ENCODE peak calls at places on chromosomes 13 and 19, in seven cellular contexts. G, S, Z, Y, D, E and N are unnamed samples.

GRCh38 chr13:21319869-21320641 is 139.0 kb downstream of the ZDHHC20 start:
- DNase-seq in G (no peak), S (no peak), Z (no peak), Y (no peak), D (no peak), E (no peak), N (no peak)

GRCh38 chr19:37982655-37983054 is 75.6 kb downstream of the SIPA1L3 start:
- DNase-seq in G (no peak), S (no peak), Z (no peak), Y (no peak), D (no peak), E (no peak), N (no peak)

GRCh38 chr19:52453324-52454094 is at the start of gene ZNF578:
- DNase-seq in G (peak), S (peak), Z (peak), Y (peak), D (peak), E (peak), N (peak)

GRCh38 chr13:21800847-21801616 is 130.2 kb downstream of the FGF9 start:
- DNase-seq in G (no peak), S (no peak), Z (no peak), Y (no peak), D (no peak), E (no peak), N (no peak)

GRCh38 chr13:49754146-49754545 is 38.3 kb downstream of the KPNA3 start:
- DNase-seq in G (no peak), S (no peak), Z (no peak), Y (no peak), D (no peak), E (no peak), N (no peak)

GRCh38 chr19:9057505-9058258 is 29.2 kb upstream of the OR1M1 start:
- DNase-seq in G (no peak), S (no peak), Z (no peak), Y (no peak), D (no peak), E (no peak), N (no peak)

GRCh38 chr13:49635599-49636433 is 7.5 kb downstream of the ARL11 start:
- DNase-seq in G (no peak), S (peak), Z (no peak), Y (no peak), D (no peak), E (peak), N (peak)

GRCh38 chr13:99366075-99366987 is 59.1 kb upstream of the GPR183 start:
- DNase-seq in G (no peak), S (no peak), Z (no peak), Y (peak), D (no peak), E (no peak), N (no peak)

GRCh38 chr13:47120284-47120683 is 223.4 kb upstream of the HTR2A start:
- DNase-seq in G (no peak), S (no peak), Z (no peak), Y (no peak), D (no peak), E (no peak), N (no peak)

GRCh38 chr19:19324059-19324755 is 3.6 kb downstream of the MAU2 start:
- DNase-seq in G (no peak), S (no peak), Z (no peak), Y (no peak), D (no peak), E (no peak), N (no peak)

GRCh38 chr19:28727133-28727834 is 485.7 kb downstream of the UQCRFS1 start:
- DNase-seq in G (peak), S (peak), Z (no peak), Y (no peak), D (no peak), E (no peak), N (peak)

GRCh38 chr13:26075498-26075897 is 23.7 kb upstream of the SHISA2 start:
- DNase-seq in G (no peak), S (no peak), Z (no peak), Y (no peak), D (no peak), E (no peak), N (no peak)

GRCh38 chr13:19726611-19727010 is 56.1 kb downstream of the PSPC1 start:
- DNase-seq in G (no peak), S (peak), Z (no peak), Y (no peak), D (no peak), E (no peak), N (peak)

GRCh38 chr13:108609353-108609752 is 20.1 kb upstream of the MYO16 start:
- DNase-seq in G (no peak), S (peak), Z (no peak), Y (no peak), D (no peak), E (no peak), N (peak)

GRCh38 chr19:18770663-18771327 is 20.3 kb downstream of the COMP start:
- DNase-seq in G (no peak), S (no peak), Z (no peak), Y (no peak), D (no peak), E (no peak), N (no peak)

GRCh38 chr19:42440357-42441046 is 2.2 kb downstream of the CXCL17 start:
- DNase-seq in G (peak), S (peak), Z (no peak), Y (peak), D (peak), E (peak), N (peak)

GRCh38 chr13:35157143-35157755 is 215.2 kb downstream of the NBEA start:
- DNase-seq in G (no peak), S (peak), Z (no peak), Y (no peak), D (no peak), E (no peak), N (peak)

GRCh38 chr13:113646376-113646775 is 11.6 kb downstream of the ATP4B start:
- DNase-seq in G (no peak), S (no peak), Z (no peak), Y (peak), D (no peak), E (no peak), N (no peak)

GRCh38 chr19:29508181-29508580 is 17.6 kb upstream of the VSTM2B start:
- DNase-seq in G (no peak), S (no peak), Z (no peak), Y (no peak), D (no peak), E (no peak), N (no peak)

GRCh38 chr19:51327066-51327985 is 14.6 kb downstream of the VSIG10L start:
- DNase-seq in G (peak), S (peak), Z (no peak), Y (no peak), D (no peak), E (no peak), N (peak)

GRCh38 chr19:17097593-17098126 is 22.1 kb downstream of the MYO9B start:
- DNase-seq in G (no peak), S (peak), Z (no peak), Y (no peak), D (no peak), E (no peak), N (peak)

GRCh38 chr19:33564836-33565338 is 43.3 kb upstream of the PEPD start:
- DNase-seq in G (no peak), S (no peak), Z (no peak), Y (peak), D (no peak), E (no peak), N (no peak)

GRCh38 chr13:80400164-80400767 is 59.3 kb upstream of the SPRY2 start:
- DNase-seq in G (no peak), S (no peak), Z (no peak), Y (no peak), D (no peak), E (no peak), N (no peak)

GRCh38 chr19:40739871-40740703 is 10.2 kb downstream of the ACTMAP start:
- DNase-seq in G (no peak), S (no peak), Z (no peak), Y (peak), D (no peak), E (no peak), N (no peak)

GRCh38 chr19:1421958-1422305 is 14.5 kb downstream of the DAZAP1 start:
- DNase-seq in G (no peak), S (no peak), Z (no peak), Y (no peak), D (no peak), E (no peak), N (no peak)

GRCh38 chr19:39631626-39632025 is 24.1 kb upstream of the LGALS16 start:
- DNase-seq in G (no peak), S (no peak), Z (no peak), Y (no peak), D (no peak), E (no peak), N (no peak)

GRCh38 chr19:1045247-1045603 is 5.3 kb downstream of the ABCA7 start:
- DNase-seq in G (peak), S (no peak), Z (no peak), Y (no peak), D (no peak), E (no peak), N (no peak)

GRCh38 chr19:7847664-7848063 is 17.6 kb downstream of the EVI5L start:
- DNase-seq in G (no peak), S (no peak), Z (no peak), Y (no peak), D (no peak), E (no peak), N (no peak)

GRCh38 chr13:103788061-103788652 is 721.9 kb upstream of the SLC10A2 start:
- DNase-seq in G (peak), S (peak), Z (no peak), Y (no peak), D (no peak), E (no peak), N (no peak)

GRCh38 chr13:51223284-51224270 is 1.4 kb downstream of the FAM124A start:
- DNase-seq in G (no peak), S (no peak), Z (no peak), Y (no peak), D (peak), E (no peak), N (no peak)

GRCh38 chr13:39783051-39783450 is 127.6 kb downstream of the COG6 start:
- DNase-seq in G (no peak), S (peak), Z (no peak), Y (no peak), D (no peak), E (no peak), N (peak)
- TF ChIP-seq CTCF in G (no peak), S (peak), Z (no peak), Y (no peak), D (no peak), E (no peak), N (no peak)

DNA sequence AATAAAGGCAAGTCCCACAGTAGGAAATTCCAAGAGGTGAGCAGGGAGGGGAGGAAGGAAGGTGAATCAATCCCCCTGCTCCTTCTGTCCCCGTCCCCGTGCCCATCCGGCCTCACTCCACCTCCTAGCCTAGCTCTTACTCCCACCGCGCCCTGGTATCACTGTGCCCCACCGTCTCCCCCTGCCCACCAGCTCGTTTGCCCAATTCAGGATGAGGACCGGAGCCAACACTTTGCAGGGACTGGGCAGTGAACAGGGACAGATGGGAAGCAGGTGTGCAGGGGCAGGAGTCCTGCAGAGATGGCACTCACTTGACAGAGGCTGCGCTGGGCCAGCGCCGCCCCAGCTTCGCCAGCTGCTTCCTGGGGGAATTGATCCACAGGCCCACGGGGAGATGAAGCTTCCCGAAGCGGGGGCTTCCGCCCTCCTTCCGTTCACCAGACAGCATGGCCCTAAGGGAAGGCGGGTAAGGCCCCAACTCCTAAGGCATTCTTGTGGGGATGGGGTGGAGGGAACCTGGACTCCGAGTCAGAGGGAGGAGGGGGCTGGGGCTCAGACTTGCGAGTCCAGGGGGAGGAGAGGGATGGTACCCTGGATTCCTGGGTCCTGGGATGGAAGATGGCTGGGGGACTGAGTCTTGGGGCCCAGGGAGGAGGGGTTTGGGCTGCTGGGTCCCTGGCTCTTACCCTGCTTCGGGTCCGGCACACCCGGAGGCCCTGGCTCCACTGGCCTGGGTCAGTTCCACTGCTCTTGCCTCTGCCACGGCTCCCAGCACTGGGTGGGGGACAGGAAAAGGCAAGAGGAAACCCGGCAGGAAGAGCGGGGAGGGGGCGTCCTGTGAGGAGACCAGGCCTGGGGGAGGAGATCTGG is at the start of gene RASIP1:
- DNase-seq in G (peak), S (no peak), Z (no peak), Y (no peak), D (no peak), E (peak), N (no peak)
- H3K4me3 ChIP-seq in G (peak), S (no peak), Z (peak), Y (peak), D (peak), E (peak), N (peak)

DNA sequence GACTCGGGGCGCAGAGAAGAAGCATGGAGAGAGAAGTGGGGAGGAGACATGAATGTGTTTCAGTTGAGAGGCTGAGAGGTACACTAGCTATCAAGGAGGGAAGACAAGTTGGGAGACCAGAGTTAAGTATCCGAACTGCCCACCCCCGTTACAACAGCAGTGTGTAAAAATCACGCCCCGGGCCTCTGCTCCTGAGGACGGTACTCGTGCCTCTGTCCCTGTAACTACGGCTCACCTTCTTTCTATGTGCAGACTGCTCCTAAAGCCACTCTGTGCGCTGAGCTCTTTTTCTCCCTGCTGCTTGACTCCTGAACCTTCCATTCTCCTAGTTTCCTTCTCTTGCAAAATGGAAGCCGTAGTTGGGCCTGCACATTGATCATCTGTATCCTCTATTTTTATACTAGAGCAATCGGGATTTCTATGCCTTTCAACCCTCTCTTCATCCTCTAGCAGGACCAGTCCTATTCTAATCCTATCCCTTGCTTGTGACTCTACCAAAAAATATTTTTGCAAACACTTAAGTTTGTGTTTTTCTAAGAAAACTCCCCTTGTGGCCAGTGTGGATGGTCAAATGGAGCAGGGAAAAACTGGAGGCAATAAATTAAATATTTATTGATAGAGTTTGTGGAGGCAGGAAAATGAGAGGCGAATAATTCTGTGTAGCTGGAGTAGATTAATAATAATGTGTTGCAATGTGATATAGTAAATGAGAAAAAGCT is 569 bp downstream of the POLR1D start:
- DNase-seq in G (no peak), S (peak), Z (no peak), Y (peak), D (no peak), E (no peak), N (peak)
- TF ChIP-seq CTCF in G (no peak), S (peak), Z (no peak), Y (no peak), D (no peak), E (no peak), N (peak)

GRCh38 chr19:13014101-13014920 is 19.0 kb downstream of the NFIX start:
- DNase-seq in G (no peak), S (peak), Z (no peak), Y (no peak), D (peak), E (peak), N (no peak)
- H3K4me3 ChIP-seq in G (no peak), S (peak), Z (peak), Y (no peak), D (peak), E (peak), N (peak)

DNA sequence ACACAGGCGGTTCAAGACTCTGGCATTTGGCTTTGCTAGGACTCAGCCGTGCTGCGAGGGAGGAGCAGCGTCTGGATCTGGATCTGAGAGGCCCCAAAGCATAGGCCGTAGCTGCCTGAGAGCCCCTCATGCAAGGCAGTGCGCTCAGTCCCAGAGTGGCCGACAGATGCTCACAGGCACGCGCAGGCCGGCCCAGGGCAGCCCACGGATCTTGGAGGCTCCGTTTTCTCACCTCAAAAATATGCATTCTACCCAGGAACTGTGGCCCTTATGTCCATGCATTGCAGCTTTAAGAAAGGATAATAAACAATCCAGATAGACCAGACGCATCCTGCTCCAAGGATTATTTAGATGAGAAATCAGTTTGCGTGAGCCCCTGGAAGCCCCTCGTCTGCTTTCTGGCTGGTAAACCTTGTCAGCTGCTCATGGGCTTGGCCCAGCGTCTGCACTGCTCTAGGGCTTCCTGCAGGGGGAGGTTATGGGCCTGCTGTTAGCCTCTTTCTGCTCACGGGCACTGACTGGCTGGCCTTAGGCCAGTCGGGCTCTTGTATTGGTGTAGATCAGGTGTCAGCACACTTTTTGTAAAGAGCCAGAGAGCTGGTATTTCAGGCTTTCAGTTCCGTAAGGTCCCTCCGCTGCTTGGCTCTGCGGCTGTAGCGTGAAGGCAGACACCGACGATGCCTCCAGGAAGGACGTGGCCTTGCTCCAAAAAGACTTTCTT is 24.2 kb downstream of the TEX29 start:
- DNase-seq in G (no peak), S (peak), Z (no peak), Y (peak), D (no peak), E (no peak), N (peak)
- TF ChIP-seq CTCF in G (no peak), S (peak), Z (no peak), Y (no peak), D (no peak), E (no peak), N (peak)